ENCODE peak calls at places on chromosomes 5 and 9, in six cellular contexts. One of them, this sample, is unnamed.

GRCh38 chr5:42759456-42759855 is 2.8 kb downstream of the CCDC152 start:
- DNase-seq in IMR-90: no peak
- DNase-seq in GM12878: no peak
- DNase-seq in K562: no peak
- DNase-seq in SK-N-SH: no peak
- DNase-seq in A549: no peak
- DNase-seq in this sample: no peak

GRCh38 chr5:97547999-97548797 is 365.2 kb upstream of the RIOK2 start:
- DNase-seq in K562: no peak
- DNase-seq in A549: no peak
- DNase-seq in SK-N-SH: no peak
- DNase-seq in GM12878: peak
- DNase-seq in IMR-90: no peak
- DNase-seq in this sample: no peak

GRCh38 chr5:66410056-66410455 is 186.1 kb upstream of the MAST4 start:
- DNase-seq in SK-N-SH: peak
- DNase-seq in K562: no peak
- DNase-seq in GM12878: no peak
- DNase-seq in A549: no peak
- DNase-seq in IMR-90: no peak
- DNase-seq in this sample: no peak

GRCh38 chr9:91933556-91934352 is 16.3 kb downstream of the ROR2 start:
- DNase-seq in A549: no peak
- DNase-seq in SK-N-SH: peak
- DNase-seq in K562: no peak
- DNase-seq in IMR-90: peak
- DNase-seq in GM12878: no peak
- DNase-seq in this sample: no peak

GRCh38 chr5:54165687-54166086 is 144.7 kb downstream of the ARL15 start:
- DNase-seq in SK-N-SH: no peak
- DNase-seq in K562: no peak
- DNase-seq in A549: no peak
- DNase-seq in GM12878: no peak
- DNase-seq in IMR-90: no peak
- DNase-seq in this sample: peak

GRCh38 chr9:125932012-125932411 is 184.8 kb downstream of the PBX3 start:
- DNase-seq in A549: peak
- DNase-seq in IMR-90: peak
- DNase-seq in K562: no peak
- DNase-seq in GM12878: no peak
- DNase-seq in SK-N-SH: no peak
- DNase-seq in this sample: no peak

GRCh38 chr9:130934702-130935659 is 4.1 kb downstream of the FIBCD1 start:
- DNase-seq in SK-N-SH: no peak
- DNase-seq in A549: no peak
- DNase-seq in GM12878: no peak
- DNase-seq in IMR-90: no peak
- DNase-seq in K562: peak
- DNase-seq in this sample: peak

GRCh38 chr5:141121985-141122384 is 367 bp downstream of the PCDHB4 start:
- DNase-seq in K562: no peak
- DNase-seq in GM12878: no peak
- DNase-seq in IMR-90: no peak
- DNase-seq in SK-N-SH: peak
- DNase-seq in A549: no peak
- DNase-seq in this sample: no peak

GRCh38 chr5:2877520-2877919 is 126.0 kb upstream of the IRX2 start:
- DNase-seq in K562: no peak
- DNase-seq in A549: no peak
- DNase-seq in SK-N-SH: no peak
- DNase-seq in GM12878: no peak
- DNase-seq in IMR-90: no peak
- DNase-seq in this sample: no peak

GRCh38 chr5:1502046-1502736 is 21.6 kb downstream of the LPCAT1 start:
- DNase-seq in K562: peak
- DNase-seq in IMR-90: no peak
- DNase-seq in A549: no peak
- DNase-seq in SK-N-SH: no peak
- DNase-seq in GM12878: no peak
- DNase-seq in this sample: no peak

GRCh38 chr5:61719124-61719523 is 387.1 kb downstream of the ZSWIM6 start:
- DNase-seq in SK-N-SH: no peak
- DNase-seq in IMR-90: no peak
- DNase-seq in A549: no peak
- DNase-seq in GM12878: no peak
- DNase-seq in K562: no peak
- DNase-seq in this sample: no peak

GRCh38 chr5:10303699-10304170 is 4.0 kb downstream of the CMBL start:
- DNase-seq in A549: no peak
- DNase-seq in K562: no peak
- DNase-seq in IMR-90: no peak
- DNase-seq in SK-N-SH: no peak
- DNase-seq in GM12878: no peak
- DNase-seq in this sample: peak

GRCh38 chr5:13866792-13867191 is 77.7 kb downstream of the DNAH5 start:
- DNase-seq in SK-N-SH: no peak
- DNase-seq in GM12878: no peak
- DNase-seq in K562: peak
- DNase-seq in A549: peak
- DNase-seq in IMR-90: peak
- DNase-seq in this sample: peak

GRCh38 chr9:112836394-112836793 is 54.3 kb downstream of the SLC46A2 start:
- DNase-seq in GM12878: no peak
- DNase-seq in A549: no peak
- DNase-seq in IMR-90: no peak
- DNase-seq in K562: no peak
- DNase-seq in SK-N-SH: no peak
- DNase-seq in this sample: peak

GRCh38 chr5:138180183-138180782 is 1.4 kb downstream of the KIF20A start:
- DNase-seq in SK-N-SH: peak
- DNase-seq in K562: peak
- DNase-seq in A549: peak
- DNase-seq in GM12878: peak
- DNase-seq in IMR-90: peak
- DNase-seq in this sample: peak

DNA sequence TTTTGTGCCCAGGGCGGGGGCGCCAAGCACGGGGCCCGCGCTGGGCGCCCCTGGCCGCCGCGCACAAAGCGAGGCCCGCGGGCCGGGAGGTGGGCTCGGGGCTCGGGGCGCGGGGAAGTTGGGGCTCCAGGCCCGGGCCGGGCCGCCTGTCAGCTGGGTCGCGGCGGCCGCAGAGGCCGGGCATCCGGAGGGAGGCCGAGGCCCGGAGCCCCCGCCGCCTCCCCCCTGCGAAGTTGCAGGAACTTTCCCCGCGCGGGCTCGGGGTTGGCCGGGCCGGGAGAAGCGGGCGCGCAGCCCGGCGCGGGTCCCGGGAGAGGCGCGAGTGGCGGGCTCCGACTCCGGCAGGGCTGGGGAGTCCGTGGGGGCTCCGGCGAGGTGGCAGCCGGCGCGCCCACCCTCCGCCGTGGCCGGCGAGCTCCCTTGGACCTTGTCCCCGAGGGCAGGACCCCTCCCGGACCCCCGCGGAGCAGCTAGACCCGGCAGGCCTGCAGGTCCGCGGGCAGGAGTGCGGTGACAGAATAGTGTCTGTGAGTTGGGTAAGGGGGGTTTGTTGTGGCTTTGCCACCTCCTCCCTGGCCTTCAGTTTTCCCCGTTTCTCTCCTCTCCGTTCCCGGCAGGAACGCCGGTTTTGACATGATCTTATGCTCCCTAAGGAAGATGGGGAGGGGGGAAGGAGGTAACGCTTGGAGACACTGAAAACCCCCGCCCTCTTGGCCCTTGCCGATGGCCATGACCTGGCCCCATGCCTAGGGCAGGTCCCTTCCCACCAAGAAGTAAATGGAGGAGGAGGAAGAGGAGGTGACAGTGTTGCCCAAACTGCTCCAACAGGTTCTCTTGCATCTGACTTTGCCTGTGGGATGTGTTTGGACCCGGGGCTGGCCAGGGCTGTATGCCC is 908 bp downstream of the PHF2 start:
- DNase-seq in A549: no peak
- DNase-seq in SK-N-SH: peak
- DNase-seq in K562: peak
- DNase-seq in IMR-90: no peak
- DNase-seq in GM12878: no peak
- DNase-seq in this sample: no peak
- TF ChIP-seq SMC3 in A549: no peak
- TF ChIP-seq SMC3 in SK-N-SH: no peak
- TF ChIP-seq SMC3 in K562: no peak
- TF ChIP-seq SMC3 in IMR-90: no peak
- TF ChIP-seq SMC3 in GM12878: no peak
- TF ChIP-seq SMC3 in this sample: no peak

GRCh38 chr5:178394074-178394473 is 161.5 kb upstream of the PHYKPL start:
- DNase-seq in GM12878: no peak
- DNase-seq in A549: no peak
- DNase-seq in K562: no peak
- DNase-seq in IMR-90: no peak
- DNase-seq in SK-N-SH: peak
- DNase-seq in this sample: no peak

GRCh38 chr5:178403956-178404600 is 171.5 kb upstream of the PHYKPL start:
- DNase-seq in K562: no peak
- DNase-seq in SK-N-SH: no peak
- DNase-seq in GM12878: no peak
- DNase-seq in IMR-90: no peak
- DNase-seq in A549: no peak
- DNase-seq in this sample: no peak

GRCh38 chr5:178403351-178403750 is 170.7 kb upstream of the PHYKPL start:
- DNase-seq in IMR-90: no peak
- DNase-seq in SK-N-SH: no peak
- DNase-seq in GM12878: no peak
- DNase-seq in K562: no peak
- DNase-seq in A549: no peak
- DNase-seq in this sample: no peak

GRCh38 chr5:178399723-178400115 is 167.1 kb upstream of the PHYKPL start:
- DNase-seq in IMR-90: no peak
- DNase-seq in GM12878: no peak
- DNase-seq in SK-N-SH: peak
- DNase-seq in A549: no peak
- DNase-seq in K562: no peak
- DNase-seq in this sample: no peak

GRCh38 chr5:178398856-178399722 is 166.5 kb upstream of the PHYKPL start:
- DNase-seq in K562: no peak
- DNase-seq in SK-N-SH: peak
- DNase-seq in IMR-90: no peak
- DNase-seq in GM12878: no peak
- DNase-seq in A549: no peak
- DNase-seq in this sample: no peak
- TF ChIP-seq SMC3 in K562: no peak
- TF ChIP-seq SMC3 in SK-N-SH: no peak
- TF ChIP-seq SMC3 in IMR-90: no peak
- TF ChIP-seq SMC3 in GM12878: no peak
- TF ChIP-seq SMC3 in A549: no peak
- TF ChIP-seq SMC3 in this sample: no peak

GRCh38 chr5:123297866-123298265 is 125.3 kb downstream of the CEP120 start:
- DNase-seq in SK-N-SH: no peak
- DNase-seq in K562: no peak
- DNase-seq in A549: no peak
- DNase-seq in IMR-90: peak
- DNase-seq in GM12878: no peak
- DNase-seq in this sample: no peak
- TF ChIP-seq SMC3 in SK-N-SH: no peak
- TF ChIP-seq SMC3 in K562: no peak
- TF ChIP-seq SMC3 in A549: no peak
- TF ChIP-seq SMC3 in IMR-90: no peak
- TF ChIP-seq SMC3 in GM12878: no peak
- TF ChIP-seq SMC3 in this sample: no peak

DNA sequence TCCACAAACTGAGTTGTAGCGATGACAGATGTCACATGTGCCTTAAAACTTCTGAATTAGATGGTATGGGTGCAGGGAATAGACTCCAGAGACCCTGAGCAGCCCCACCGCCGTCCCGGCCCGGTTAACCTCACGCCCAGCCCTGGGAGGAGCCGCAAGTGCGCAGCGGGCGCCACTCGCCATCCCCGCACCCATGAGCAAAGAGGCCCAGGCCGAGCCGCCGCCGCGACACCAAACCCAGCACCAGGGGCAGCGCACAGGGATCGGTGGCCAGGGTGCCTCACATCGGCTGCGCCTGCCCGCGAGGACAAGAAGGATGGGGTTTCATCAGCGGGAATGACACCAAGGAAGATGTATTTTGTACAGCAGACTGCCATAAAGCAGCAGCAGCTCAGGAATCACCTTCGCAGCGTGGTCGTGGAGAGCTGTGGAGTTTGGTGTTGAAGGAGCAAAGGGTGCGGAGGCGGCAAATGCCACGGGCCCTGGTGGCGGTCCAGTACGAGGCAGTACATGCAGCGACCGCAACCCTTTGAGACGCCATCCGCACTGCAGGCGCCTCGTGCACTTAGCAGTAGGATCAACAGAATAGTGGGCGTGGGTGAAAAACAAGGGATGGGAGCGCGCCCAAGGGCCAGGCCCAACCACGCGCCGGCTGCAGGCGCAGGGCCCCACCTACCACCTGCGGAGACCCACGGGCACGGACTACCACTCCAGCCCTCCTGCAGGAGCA is 89.7 kb downstream of the ZNF366 start:
- DNase-seq in A549: no peak
- DNase-seq in SK-N-SH: no peak
- DNase-seq in K562: no peak
- DNase-seq in IMR-90: no peak
- DNase-seq in GM12878: no peak
- DNase-seq in this sample: no peak
- TF ChIP-seq SMC3 in A549: no peak
- TF ChIP-seq SMC3 in SK-N-SH: no peak
- TF ChIP-seq SMC3 in K562: no peak
- TF ChIP-seq SMC3 in IMR-90: no peak
- TF ChIP-seq SMC3 in GM12878: no peak
- TF ChIP-seq SMC3 in this sample: no peak

DNA sequence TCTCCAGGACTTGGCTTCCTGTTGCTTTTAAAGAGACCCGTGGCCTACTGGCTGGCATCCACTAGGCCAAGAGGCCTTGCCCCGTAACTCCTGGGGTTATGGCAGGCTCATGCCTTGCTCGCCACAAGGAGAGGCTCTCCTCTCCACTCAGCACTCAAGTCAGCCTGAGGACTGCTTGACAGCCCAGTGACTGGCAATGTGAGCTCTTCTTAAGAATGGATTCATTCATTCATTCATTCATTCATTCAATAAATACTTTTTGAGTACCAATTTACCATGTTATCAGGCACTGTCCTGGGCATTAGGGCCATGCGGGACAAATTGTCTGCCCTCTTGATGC is 22.1 kb downstream of the CSF2 start:
- DNase-seq in A549: no peak
- DNase-seq in IMR-90: no peak
- DNase-seq in K562: no peak
- DNase-seq in SK-N-SH: no peak
- DNase-seq in GM12878: no peak
- DNase-seq in this sample: no peak
- TF ChIP-seq SMC3 in A549: no peak
- TF ChIP-seq SMC3 in IMR-90: no peak
- TF ChIP-seq SMC3 in K562: no peak
- TF ChIP-seq SMC3 in SK-N-SH: no peak
- TF ChIP-seq SMC3 in GM12878: no peak
- TF ChIP-seq SMC3 in this sample: no peak

DNA sequence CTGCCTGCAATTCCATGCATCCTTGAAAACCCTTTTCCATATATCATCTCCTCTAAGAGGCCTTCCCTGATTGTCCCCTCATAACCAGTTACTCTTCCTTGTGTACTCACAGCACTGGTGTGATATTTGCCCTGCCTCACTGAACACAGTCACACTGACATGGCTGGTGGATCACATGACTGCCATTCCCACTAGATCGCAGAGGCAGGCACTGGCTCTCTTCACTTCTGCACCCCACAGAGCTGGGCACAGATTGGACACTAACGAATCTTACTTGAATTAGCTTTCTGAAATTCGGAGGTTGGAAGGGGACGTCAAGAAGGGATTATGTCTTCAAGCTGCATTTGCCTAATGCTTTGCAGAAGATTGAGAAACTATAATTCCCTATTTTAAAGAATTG is 208.0 kb downstream of the PAPPA start:
- DNase-seq in K562: no peak
- DNase-seq in GM12878: no peak
- DNase-seq in IMR-90: no peak
- DNase-seq in SK-N-SH: no peak
- DNase-seq in A549: no peak
- DNase-seq in this sample: no peak
- TF ChIP-seq SMC3 in K562: no peak
- TF ChIP-seq SMC3 in GM12878: no peak
- TF ChIP-seq SMC3 in IMR-90: no peak
- TF ChIP-seq SMC3 in SK-N-SH: no peak
- TF ChIP-seq SMC3 in A549: no peak
- TF ChIP-seq SMC3 in this sample: no peak